ENCODE peak calls at places on chromosomes 16 and 17, in ten cellular contexts. X, Q, N, C, S, W, K, I, O and Z are unnamed samples.

GRCh38 chr17:50689251-50689650 is 18.5 kb downstream of the ANKRD40 start:
- DNase-seq in X (peak), Q (no peak), N (no peak), C (no peak), S (no peak), W (peak), K (peak), I (no peak), O (peak), Z (no peak)

GRCh38 chr16:53022374-53022773 is 30.3 kb downstream of the CHD9NB start:
- DNase-seq in X (peak), Q (peak), N (peak), C (no peak), S (peak), W (peak), K (peak), I (peak), O (peak), Z (peak)

GRCh38 chr17:34207572-34207971 is 47.5 kb upstream of the CCL2 start:
- DNase-seq in X (no peak), Q (no peak), N (no peak), C (no peak), S (no peak), W (no peak), K (no peak), I (no peak), O (peak), Z (no peak)

GRCh38 chr17:8894673-8895578 is 27.5 kb upstream of the PIK3R6 start:
- DNase-seq in X (peak), Q (no peak), N (peak), C (peak), S (peak), W (peak), K (peak), I (no peak), O (peak), Z (peak)

GRCh38 chr16:13848795-13849194 is 71.2 kb upstream of the ERCC4 start:
- DNase-seq in X (no peak), Q (no peak), N (no peak), C (no peak), S (no peak), W (no peak), K (no peak), I (no peak), O (no peak), Z (no peak)

GRCh38 chr17:50834786-50835562 is 412 bp upstream of the WFIKKN2 start:
- DNase-seq in X (no peak), Q (no peak), N (no peak), C (no peak), S (no peak), W (peak), K (peak), I (no peak), O (peak), Z (no peak)

GRCh38 chr17:21678451-21679081 is 13.8 kb upstream of the KCNJ18 start:
- DNase-seq in X (no peak), Q (no peak), N (no peak), C (peak), S (no peak), W (no peak), K (no peak), I (no peak), O (no peak), Z (no peak)

GRCh38 chr17:61412860-61413653 is 13.4 kb downstream of the TBX2 start:
- DNase-seq in X (no peak), Q (peak), N (no peak), C (no peak), S (no peak), W (no peak), K (no peak), I (no peak), O (no peak), Z (no peak)

GRCh38 chr17:2174471-2175293 is 119.8 kb downstream of the HIC1 start:
- DNase-seq in X (no peak), Q (peak), N (no peak), C (no peak), S (no peak), W (peak), K (peak), I (no peak), O (peak), Z (peak)

GRCh38 chr17:27965224-27965623 is 72.1 kb upstream of the LYRM9 start:
- DNase-seq in X (no peak), Q (no peak), N (no peak), C (no peak), S (no peak), W (no peak), K (no peak), I (no peak), O (no peak), Z (no peak)